ENCODE peak calls at places on chromosomes 5 and 9, in six cellular contexts. K is activated T-helper 9 cell treated with anti-CD3 and anti-CD28 coated beads, Interleukin-2, amount 50 U/mL, for 16 hours; U is LoVo; L is heart left ventricle; J is T follicular helper cell; G is cerebellar cortex. P is an unnamed sample.
A peak's percentile ranks its signal among the peaks of the same experiment; 100 is the strongest.

GRCh38 chr9:98873535-98874432 is 66.3 kb downstream of the GALNT12 start:
- DNase-seq in K (no peak), U (no peak), L (peak; percentile 61), J (no peak), G (peak; percentile 9), P (no peak)

GRCh38 chr9:95462419-95463121 is 54.2 kb downstream of the PTCH1 start:
- DNase-seq in K (peak; percentile 56), U (no peak), L (peak; percentile 73), J (peak; percentile 62), G (peak; percentile 91), P (peak; percentile 67)

GRCh38 chr5:124956471-124957029 is 210.1 kb upstream of the ZNF608 start:
- DNase-seq in K (no peak), U (no peak), L (no peak), J (no peak), G (peak; percentile 77), P (no peak)

GRCh38 chr5:15823413-15823812 is 323.4 kb downstream of the FBXL7 start:
- DNase-seq in K (no peak), U (no peak), L (no peak), J (no peak), G (no peak), P (no peak)

GRCh38 chr5:161230222-161230621 is 316.3 kb downstream of the GABRB2 start:
- DNase-seq in K (no peak), U (no peak), L (no peak), J (no peak), G (no peak), P (no peak)

GRCh38 chr9:128204858-128205257 is 1.7 kb downstream of the DNM1 start:
- DNase-seq in K (no peak), U (no peak), L (no peak), J (no peak), G (peak; percentile 44), P (no peak)

GRCh38 chr5:37799865-37800421 is 39.9 kb downstream of the GDNF start:
- DNase-seq in K (no peak), U (no peak), L (no peak), J (no peak), G (no peak), P (no peak)

GRCh38 chr5:55997742-55998351 is 3.1 kb upstream of the IL6ST start:
- DNase-seq in K (no peak), U (peak; percentile 23), L (no peak), J (no peak), G (no peak), P (no peak)

GRCh38 chr5:83802686-83803085 is 82.0 kb upstream of the HAPLN1 start:
- DNase-seq in K (no peak), U (no peak), L (no peak), J (no peak), G (no peak), P (no peak)

GRCh38 chr9:78542491-78543175 is 245.7 kb downstream of the PSAT1 start:
- DNase-seq in K (no peak), U (no peak), L (no peak), J (no peak), G (peak; percentile 53), P (no peak)

GRCh38 chr5:143837306-143837848 is 25.4 kb downstream of the HMHB1 start:
- DNase-seq in K (no peak), U (no peak), L (no peak), J (no peak), G (no peak), P (no peak)

GRCh38 chr5:169812786-169813185 is 167.5 kb downstream of the INSYN2B start:
- DNase-seq in K (no peak), U (no peak), L (no peak), J (no peak), G (no peak), P (no peak)

GRCh38 chr5:132962429-132962928 is 955 bp downstream of the AFF4 start:
- DNase-seq in K (no peak), U (peak; percentile 58), L (peak; percentile 30), J (no peak), G (peak; percentile 42), P (no peak)

GRCh38 chr9:78436873-78437272 is 139.9 kb downstream of the PSAT1 start:
- DNase-seq in K (no peak), U (no peak), L (no peak), J (no peak), G (peak; percentile 54), P (no peak)

GRCh38 chr9:78856781-78857180 is 559.9 kb downstream of the PSAT1 start:
- DNase-seq in K (no peak), U (no peak), L (no peak), J (no peak), G (peak; percentile 13), P (no peak)

GRCh38 chr5:39513236-39513635 is 88.5 kb upstream of the DAB2 start:
- DNase-seq in K (no peak), U (no peak), L (no peak), J (no peak), G (no peak), P (no peak)

GRCh38 chr5:151123897-151124751 is 33.5 kb downstream of the ANXA6 start:
- DNase-seq in K (no peak), U (peak; percentile 48), L (peak; percentile 58), J (no peak), G (peak; percentile 55), P (no peak)

GRCh38 chr5:181051841-181052525 is 11.9 kb downstream of the BTNL9 start:
- DNase-seq in K (no peak), U (no peak), L (no peak), J (no peak), G (no peak), P (no peak)

GRCh38 chr5:71719092-71719964 is at the start of gene CARTPT:
- DNase-seq in K (no peak), U (no peak), L (no peak), J (no peak), G (no peak), P (no peak)

GRCh38 chr5:135822286-135822685 is 12.2 kb upstream of the SLC25A48 start:
- DNase-seq in K (no peak), U (no peak), L (no peak), J (no peak), G (no peak), P (no peak)

GRCh38 chr5:177985430-177986040 is 10.5 kb downstream of the PROP1 start:
- DNase-seq in K (no peak), U (no peak), L (no peak), J (no peak), G (no peak), P (no peak)

GRCh38 chr5:136080113-136080482 is 51.3 kb downstream of the TGFBI start:
- DNase-seq in K (no peak), U (no peak), L (no peak), J (no peak), G (no peak), P (no peak)

GRCh38 chr9:100602302-100602930 is 24.5 kb downstream of the CAVIN4 start:
- DNase-seq in K (no peak), U (peak; percentile 54), L (no peak), J (no peak), G (peak; percentile 72), P (no peak)

GRCh38 chr9:134734270-134734669 is 92.7 kb downstream of the COL5A1 start:
- DNase-seq in K (no peak), U (peak; percentile 7), L (peak; percentile 46), J (no peak), G (peak; percentile 24), P (no peak)

GRCh38 chr5:156819967-156820581 is 30.0 kb upstream of the PPP1R2B start:
- DNase-seq in K (no peak), U (no peak), L (no peak), J (no peak), G (no peak), P (no peak)

GRCh38 chr9:32741706-32742105 is 41.6 kb upstream of the TMEM215 start:
- DNase-seq in K (no peak), U (no peak), L (no peak), J (no peak), G (no peak), P (no peak)

GRCh38 chr9:116499986-116500871 is 186.9 kb upstream of the TRIM32 start:
- DNase-seq in K (no peak), U (peak; percentile 61), L (no peak), J (no peak), G (no peak), P (no peak)

GRCh38 chr5:135891804-135892203 is 3.8 kb downstream of the IL9 start:
- DNase-seq in K (no peak), U (no peak), L (no peak), J (no peak), G (no peak), P (no peak)

GRCh38 chr5:141651728-141652105 is 499 bp upstream of the FCHSD1 start:
- DNase-seq in K (no peak), U (no peak), L (no peak), J (no peak), G (no peak), P (no peak)

GRCh38 chr5:61275841-61276240 is 56.2 kb upstream of the ZSWIM6 start:
- DNase-seq in K (no peak), U (no peak), L (peak; percentile 66), J (no peak), G (no peak), P (no peak)

GRCh38 chr9:11312976-11313375 is 700.2 kb upstream of the PTPRD start:
- DNase-seq in K (no peak), U (no peak), L (no peak), J (no peak), G (no peak), P (no peak)

GRCh38 chr5:41270423-41271251 is 57.3 kb upstream of the C6 start:
- DNase-seq in K (no peak), U (peak; percentile 72), L (peak; percentile 50), J (no peak), G (peak; percentile 82), P (no peak)

GRCh38 chr5:67211926-67212325 is 15.3 kb upstream of the CD180 start:
- DNase-seq in K (no peak), U (no peak), L (no peak), J (no peak), G (no peak), P (no peak)

GRCh38 chr5:129459485-129460120 is 495 bp upstream of the ADAMTS19 start:
- DNase-seq in K (no peak), U (no peak), L (peak; percentile 27), J (no peak), G (no peak), P (no peak)

GRCh38 chr9:21070171-21070571 is 7.6 kb downstream of the IFNB1 start:
- DNase-seq in K (no peak), U (peak; percentile 27), L (peak; percentile 49), J (no peak), G (peak; percentile 59), P (no peak)

P was measured in T-helper 22 cell.